ENCODE peak calls at places on chromosomes 16 and 17, in seven cellular contexts. One of them, this sample, is unnamed.
A peak's percentile ranks its signal among the peaks of the same experiment; 100 is the strongest.

GRCh38 chr17:49360796-49361128 is 1.3 kb downstream of the ZNF652 start:
- DNase-seq in EL: no peak
- DNase-seq in NCI-H526 treated with DMSO at 0.1 percent for 48 hours: no peak
- DNase-seq in memory B cell: no peak
- DNase-seq in neural progenitor cell: peak; percentile 53
- DNase-seq in ACHN: no peak
- DNase-seq in brain pericyte: no peak
- DNase-seq in this sample: no peak

GRCh38 chr17:30086896-30087295 is 29.7 kb upstream of the NSRP1 start:
- DNase-seq in EL: no peak
- DNase-seq in NCI-H526 treated with DMSO at 0.1 percent for 48 hours: no peak
- DNase-seq in memory B cell: no peak
- DNase-seq in neural progenitor cell: no peak
- DNase-seq in ACHN: no peak
- DNase-seq in brain pericyte: no peak
- DNase-seq in this sample: no peak

GRCh38 chr16:60166111-60166510 is 1432.0 kb upstream of the GOT2 start:
- DNase-seq in EL: peak; percentile 15
- DNase-seq in NCI-H526 treated with DMSO at 0.1 percent for 48 hours: no peak
- DNase-seq in memory B cell: no peak
- DNase-seq in neural progenitor cell: no peak
- DNase-seq in ACHN: no peak
- DNase-seq in brain pericyte: no peak
- DNase-seq in this sample: no peak

GRCh38 chr16:87635541-87636049 is 33.3 kb downstream of the JPH3 start:
- DNase-seq in EL: peak; percentile 38
- DNase-seq in NCI-H526 treated with DMSO at 0.1 percent for 48 hours: no peak
- DNase-seq in memory B cell: peak; percentile 75
- DNase-seq in neural progenitor cell: peak; percentile 73
- DNase-seq in ACHN: peak; percentile 71
- DNase-seq in brain pericyte: no peak
- DNase-seq in this sample: peak; percentile 70

GRCh38 chr17:3659541-3660111 is 8.8 kb downstream of the TAX1BP3 start:
- DNase-seq in EL: peak; percentile 87
- DNase-seq in NCI-H526 treated with DMSO at 0.1 percent for 48 hours: no peak
- DNase-seq in memory B cell: no peak
- DNase-seq in neural progenitor cell: no peak
- DNase-seq in ACHN: peak; percentile 51
- DNase-seq in brain pericyte: peak; percentile 45
- DNase-seq in this sample: peak; percentile 75

GRCh38 chr17:27475981-27476895 is 20.0 kb downstream of the KSR1 start:
- DNase-seq in EL: no peak
- DNase-seq in NCI-H526 treated with DMSO at 0.1 percent for 48 hours: no peak
- DNase-seq in memory B cell: no peak
- DNase-seq in neural progenitor cell: no peak
- DNase-seq in ACHN: no peak
- DNase-seq in brain pericyte: no peak
- DNase-seq in this sample: no peak

GRCh38 chr16:82070656-82071369 is 35.8 kb downstream of the HSD17B2 start:
- DNase-seq in EL: peak; percentile 83
- DNase-seq in NCI-H526 treated with DMSO at 0.1 percent for 48 hours: no peak
- DNase-seq in memory B cell: no peak
- DNase-seq in neural progenitor cell: no peak
- DNase-seq in ACHN: peak; percentile 33
- DNase-seq in brain pericyte: no peak
- DNase-seq in this sample: peak; percentile 88

GRCh38 chr16:15897834-15898254 is 9.4 kb upstream of the CEP20 start:
- DNase-seq in EL: peak; percentile 38
- DNase-seq in NCI-H526 treated with DMSO at 0.1 percent for 48 hours: no peak
- DNase-seq in memory B cell: no peak
- DNase-seq in neural progenitor cell: no peak
- DNase-seq in ACHN: peak; percentile 64
- DNase-seq in brain pericyte: no peak
- DNase-seq in this sample: no peak

GRCh38 chr17:7932949-7933348 is 943 bp downstream of the CNTROB start:
- DNase-seq in EL: peak; percentile 88
- DNase-seq in NCI-H526 treated with DMSO at 0.1 percent for 48 hours: no peak
- DNase-seq in memory B cell: no peak
- DNase-seq in neural progenitor cell: peak; percentile 67
- DNase-seq in ACHN: peak; percentile 73
- DNase-seq in brain pericyte: peak; percentile 65
- DNase-seq in this sample: peak; percentile 53

GRCh38 chr16:22681551-22681880 is 132.4 kb upstream of the HS3ST2 start:
- DNase-seq in EL: no peak
- DNase-seq in NCI-H526 treated with DMSO at 0.1 percent for 48 hours: no peak
- DNase-seq in memory B cell: no peak
- DNase-seq in neural progenitor cell: no peak
- DNase-seq in ACHN: no peak
- DNase-seq in brain pericyte: no peak
- DNase-seq in this sample: no peak

GRCh38 chr16:30131869-30132475 is 9.0 kb upstream of the MAPK3 start:
- DNase-seq in EL: no peak
- DNase-seq in NCI-H526 treated with DMSO at 0.1 percent for 48 hours: no peak
- DNase-seq in memory B cell: no peak
- DNase-seq in neural progenitor cell: no peak
- DNase-seq in ACHN: no peak
- DNase-seq in brain pericyte: no peak
- DNase-seq in this sample: no peak

GRCh38 chr17:27455914-27456680 is at the start of gene KSR1:
- DNase-seq in EL: peak; percentile 69
- DNase-seq in NCI-H526 treated with DMSO at 0.1 percent for 48 hours: peak; percentile 90
- DNase-seq in memory B cell: peak; percentile 74
- DNase-seq in neural progenitor cell: peak; percentile 97
- DNase-seq in ACHN: peak; percentile 74
- DNase-seq in brain pericyte: peak; percentile 60
- DNase-seq in this sample: peak; percentile 67

GRCh38 chr17:68829211-68829610 is 126.0 kb downstream of the ABCA8 start:
- DNase-seq in EL: no peak
- DNase-seq in NCI-H526 treated with DMSO at 0.1 percent for 48 hours: no peak
- DNase-seq in memory B cell: no peak
- DNase-seq in neural progenitor cell: no peak
- DNase-seq in ACHN: no peak
- DNase-seq in brain pericyte: no peak
- DNase-seq in this sample: no peak

GRCh38 chr16:49834496-49835009 is 21.4 kb downstream of the ZNF423 start:
- DNase-seq in EL: no peak
- DNase-seq in NCI-H526 treated with DMSO at 0.1 percent for 48 hours: no peak
- DNase-seq in memory B cell: no peak
- DNase-seq in neural progenitor cell: peak; percentile 72
- DNase-seq in ACHN: no peak
- DNase-seq in brain pericyte: peak; percentile 58
- DNase-seq in this sample: no peak

GRCh38 chr16:89297156-89297869 is 79.8 kb downstream of the ZNF778 start:
- DNase-seq in EL: no peak
- DNase-seq in NCI-H526 treated with DMSO at 0.1 percent for 48 hours: no peak
- DNase-seq in memory B cell: no peak
- DNase-seq in neural progenitor cell: no peak
- DNase-seq in ACHN: no peak
- DNase-seq in brain pericyte: no peak
- DNase-seq in this sample: no peak

GRCh38 chr16:20798364-20798763 is 7.9 kb downstream of the ERI2 start:
- DNase-seq in EL: no peak
- DNase-seq in NCI-H526 treated with DMSO at 0.1 percent for 48 hours: no peak
- DNase-seq in memory B cell: no peak
- DNase-seq in neural progenitor cell: no peak
- DNase-seq in ACHN: no peak
- DNase-seq in brain pericyte: no peak
- DNase-seq in this sample: no peak

GRCh38 chr16:78778724-78779004 is 679.2 kb downstream of the WWOX start:
- DNase-seq in EL: no peak
- DNase-seq in NCI-H526 treated with DMSO at 0.1 percent for 48 hours: no peak
- DNase-seq in memory B cell: no peak
- DNase-seq in neural progenitor cell: no peak
- DNase-seq in ACHN: no peak
- DNase-seq in brain pericyte: no peak
- DNase-seq in this sample: no peak

GRCh38 chr16:53814791-53815190 is 110.8 kb downstream of the FTO start:
- DNase-seq in EL: no peak
- DNase-seq in NCI-H526 treated with DMSO at 0.1 percent for 48 hours: no peak
- DNase-seq in memory B cell: no peak
- DNase-seq in neural progenitor cell: no peak
- DNase-seq in ACHN: no peak
- DNase-seq in brain pericyte: no peak
- DNase-seq in this sample: no peak

GRCh38 chr17:75153854-75154194 is 488 bp downstream of the JPT1 start:
- DNase-seq in EL: peak; percentile 21
- DNase-seq in NCI-H526 treated with DMSO at 0.1 percent for 48 hours: no peak
- DNase-seq in memory B cell: peak; percentile 24
- DNase-seq in neural progenitor cell: no peak
- DNase-seq in ACHN: peak; percentile 19
- DNase-seq in brain pericyte: no peak
- DNase-seq in this sample: no peak

GRCh38 chr17:30347488-30347887 is 13.6 kb upstream of the TMIGD1 start:
- DNase-seq in EL: no peak
- DNase-seq in NCI-H526 treated with DMSO at 0.1 percent for 48 hours: no peak
- DNase-seq in memory B cell: no peak
- DNase-seq in neural progenitor cell: no peak
- DNase-seq in ACHN: no peak
- DNase-seq in brain pericyte: no peak
- DNase-seq in this sample: no peak

GRCh38 chr16:84482001-84482891 is 22.2 kb downstream of the MEAK7 start:
- DNase-seq in EL: no peak
- DNase-seq in NCI-H526 treated with DMSO at 0.1 percent for 48 hours: no peak
- DNase-seq in memory B cell: no peak
- DNase-seq in neural progenitor cell: no peak
- DNase-seq in ACHN: no peak
- DNase-seq in brain pericyte: no peak
- DNase-seq in this sample: peak; percentile 27

GRCh38 chr17:76726766-76727718 is at the start of gene METTL23:
- DNase-seq in EL: peak; percentile 82
- DNase-seq in NCI-H526 treated with DMSO at 0.1 percent for 48 hours: no peak
- DNase-seq in memory B cell: peak; percentile 94
- DNase-seq in neural progenitor cell: peak; percentile 81
- DNase-seq in ACHN: peak; percentile 86
- DNase-seq in brain pericyte: no peak
- DNase-seq in this sample: peak; percentile 69

GRCh38 chr16:73032548-73033270 is 15.2 kb downstream of the ZFHX3 start:
- DNase-seq in EL: no peak
- DNase-seq in NCI-H526 treated with DMSO at 0.1 percent for 48 hours: no peak
- DNase-seq in memory B cell: no peak
- DNase-seq in neural progenitor cell: peak; percentile 57
- DNase-seq in ACHN: no peak
- DNase-seq in brain pericyte: no peak
- DNase-seq in this sample: no peak

GRCh38 chr17:41308251-41308917 is 725 bp downstream of the KRTAP16-1 start:
- DNase-seq in EL: no peak
- DNase-seq in NCI-H526 treated with DMSO at 0.1 percent for 48 hours: no peak
- DNase-seq in memory B cell: peak; percentile 67
- DNase-seq in neural progenitor cell: no peak
- DNase-seq in ACHN: no peak
- DNase-seq in brain pericyte: no peak
- DNase-seq in this sample: no peak

GRCh38 chr17:67180275-67180674 is 64.7 kb downstream of the HELZ start:
- DNase-seq in EL: no peak
- DNase-seq in NCI-H526 treated with DMSO at 0.1 percent for 48 hours: no peak
- DNase-seq in memory B cell: no peak
- DNase-seq in neural progenitor cell: no peak
- DNase-seq in ACHN: no peak
- DNase-seq in brain pericyte: no peak
- DNase-seq in this sample: no peak

GRCh38 chr17:38349097-38349904 is 2.3 kb upstream of the SOCS7 start:
- DNase-seq in EL: peak; percentile 82
- DNase-seq in NCI-H526 treated with DMSO at 0.1 percent for 48 hours: peak; percentile 64
- DNase-seq in memory B cell: peak; percentile 76
- DNase-seq in neural progenitor cell: peak; percentile 85
- DNase-seq in ACHN: peak; percentile 84
- DNase-seq in brain pericyte: peak; percentile 46
- DNase-seq in this sample: peak; percentile 84

GRCh38 chr16:86457621-86458456 is 52.5 kb upstream of the FOXF1 start:
- DNase-seq in EL: peak; percentile 77
- DNase-seq in NCI-H526 treated with DMSO at 0.1 percent for 48 hours: no peak
- DNase-seq in memory B cell: no peak
- DNase-seq in neural progenitor cell: no peak
- DNase-seq in ACHN: no peak
- DNase-seq in brain pericyte: no peak
- DNase-seq in this sample: peak; percentile 7

GRCh38 chr17:77287432-77288068 is 146.8 kb downstream of the SEC14L1 start:
- DNase-seq in EL: peak; percentile 92
- DNase-seq in NCI-H526 treated with DMSO at 0.1 percent for 48 hours: peak; percentile 57
- DNase-seq in memory B cell: no peak
- DNase-seq in neural progenitor cell: peak; percentile 69
- DNase-seq in ACHN: peak; percentile 83
- DNase-seq in brain pericyte: peak; percentile 66
- DNase-seq in this sample: peak; percentile 97

GRCh38 chr16:83231771-83232170 is 576.0 kb upstream of the HSBP1 start:
- DNase-seq in EL: no peak
- DNase-seq in NCI-H526 treated with DMSO at 0.1 percent for 48 hours: no peak
- DNase-seq in memory B cell: no peak
- DNase-seq in neural progenitor cell: no peak
- DNase-seq in ACHN: no peak
- DNase-seq in brain pericyte: no peak
- DNase-seq in this sample: no peak

GRCh38 chr16:89099905-89100304 is 6.3 kb downstream of the ACSF3 start:
- DNase-seq in EL: no peak
- DNase-seq in NCI-H526 treated with DMSO at 0.1 percent for 48 hours: no peak
- DNase-seq in memory B cell: no peak
- DNase-seq in neural progenitor cell: no peak
- DNase-seq in ACHN: no peak
- DNase-seq in brain pericyte: no peak
- DNase-seq in this sample: no peak

GRCh38 chr17:77498875-77499698 is 358.3 kb downstream of the SEC14L1 start:
- DNase-seq in EL: no peak
- DNase-seq in NCI-H526 treated with DMSO at 0.1 percent for 48 hours: no peak
- DNase-seq in memory B cell: no peak
- DNase-seq in neural progenitor cell: no peak
- DNase-seq in ACHN: no peak
- DNase-seq in brain pericyte: no peak
- DNase-seq in this sample: no peak

GRCh38 chr16:12758670-12759558 is 44.8 kb downstream of the CPPED1 start:
- DNase-seq in EL: no peak
- DNase-seq in NCI-H526 treated with DMSO at 0.1 percent for 48 hours: no peak
- DNase-seq in memory B cell: no peak
- DNase-seq in neural progenitor cell: no peak
- DNase-seq in ACHN: no peak
- DNase-seq in brain pericyte: no peak
- DNase-seq in this sample: no peak

GRCh38 chr17:7046127-7046724 is 2.3 kb upstream of the SLC16A11 start:
- DNase-seq in EL: no peak
- DNase-seq in NCI-H526 treated with DMSO at 0.1 percent for 48 hours: peak; percentile 77
- DNase-seq in memory B cell: peak; percentile 37
- DNase-seq in neural progenitor cell: peak; percentile 54
- DNase-seq in ACHN: no peak
- DNase-seq in brain pericyte: no peak
- DNase-seq in this sample: no peak

This sample was measured in MCF 10A.